ENCODE peak calls at places on chromosomes 5 and 9, in four cellular contexts. J is astrocyte, C is fibroblast of pulmonary artery, E is pancreas. X is an unnamed sample.

GRCh38 chr9:81801190-81801589 is 111.8 kb upstream of the TLE1 start:
- DNase-seq in J (peak; percentile 54), C (no peak), E (no peak), X (peak; percentile 79)

GRCh38 chr9:22208846-22209585 is 199.9 kb upstream of the CDKN2B start:
- DNase-seq in J (peak; percentile 80), C (no peak), E (no peak), X (peak; percentile 51)

GRCh38 chr5:80781356-80781755 is 126.6 kb upstream of the DHFR start:
- DNase-seq in E (no peak), C (peak; percentile 34), J (peak; percentile 69), X (no peak)

GRCh38 chr9:96084289-96084688 is 208.8 kb downstream of the ERCC6L2 start:
- DNase-seq in E (no peak), C (no peak), J (no peak), X (no peak)

GRCh38 chr5:172110921-172111873 is 76.8 kb downstream of the STK10 start:
- DNase-seq in C (peak; percentile 61), J (peak; percentile 52), E (no peak), X (peak; percentile 81)

GRCh38 chr5:83564069-83564749 is 92.7 kb downstream of the VCAN start:
- DNase-seq in J (no peak), E (no peak), C (peak; percentile 79), X (peak; percentile 62)

GRCh38 chr5:76472338-76473336 is 69.6 kb downstream of the IQGAP2 start:
- DNase-seq in C (no peak), E (no peak), J (no peak), X (no peak)

GRCh38 chr9:87180846-87181245 is 233.5 kb upstream of the GAS1 start:
- DNase-seq in J (peak; percentile 57), C (no peak), E (no peak), X (peak; percentile 70)

GRCh38 chr5:119037496-119038215 is 33.2 kb upstream of the DMXL1 start:
- DNase-seq in C (peak; percentile 37), E (no peak), J (peak; percentile 65), X (peak; percentile 20)

GRCh38 chr9:18976368-18977238 is 56.4 kb downstream of the SAXO1 start:
- DNase-seq in J (peak; percentile 96), E (no peak), C (peak; percentile 52), X (peak; percentile 88)

GRCh38 chr9:138042640-138043039 is 165.1 kb downstream of the CACNA1B start:
- DNase-seq in J (no peak), C (no peak), E (no peak), X (no peak)

GRCh38 chr5:40717281-40717680 is 37.6 kb downstream of the PTGER4 start:
- DNase-seq in C (peak; percentile 59), E (no peak), J (peak; percentile 74), X (peak; percentile 43)

GRCh38 chr9:129383005-129383414 is 204.9 kb upstream of the IER5L start:
- DNase-seq in C (no peak), J (no peak), E (peak; percentile 83), X (no peak)

GRCh38 chr9:16207161-16207560 is 654.3 kb downstream of the CCDC171 start:
- DNase-seq in C (peak; percentile 60), E (no peak), J (peak; percentile 49), X (peak; percentile 48)

GRCh38 chr5:100676807-100677631 is 141.8 kb downstream of the FAM174A start:
- DNase-seq in C (peak; percentile 60), J (peak; percentile 96), E (no peak), X (peak; percentile 3)

GRCh38 chr5:157672976-157673375 is 1.6 kb downstream of the C5orf52 start:
- DNase-seq in E (no peak), J (no peak), C (no peak), X (no peak)

DNA sequence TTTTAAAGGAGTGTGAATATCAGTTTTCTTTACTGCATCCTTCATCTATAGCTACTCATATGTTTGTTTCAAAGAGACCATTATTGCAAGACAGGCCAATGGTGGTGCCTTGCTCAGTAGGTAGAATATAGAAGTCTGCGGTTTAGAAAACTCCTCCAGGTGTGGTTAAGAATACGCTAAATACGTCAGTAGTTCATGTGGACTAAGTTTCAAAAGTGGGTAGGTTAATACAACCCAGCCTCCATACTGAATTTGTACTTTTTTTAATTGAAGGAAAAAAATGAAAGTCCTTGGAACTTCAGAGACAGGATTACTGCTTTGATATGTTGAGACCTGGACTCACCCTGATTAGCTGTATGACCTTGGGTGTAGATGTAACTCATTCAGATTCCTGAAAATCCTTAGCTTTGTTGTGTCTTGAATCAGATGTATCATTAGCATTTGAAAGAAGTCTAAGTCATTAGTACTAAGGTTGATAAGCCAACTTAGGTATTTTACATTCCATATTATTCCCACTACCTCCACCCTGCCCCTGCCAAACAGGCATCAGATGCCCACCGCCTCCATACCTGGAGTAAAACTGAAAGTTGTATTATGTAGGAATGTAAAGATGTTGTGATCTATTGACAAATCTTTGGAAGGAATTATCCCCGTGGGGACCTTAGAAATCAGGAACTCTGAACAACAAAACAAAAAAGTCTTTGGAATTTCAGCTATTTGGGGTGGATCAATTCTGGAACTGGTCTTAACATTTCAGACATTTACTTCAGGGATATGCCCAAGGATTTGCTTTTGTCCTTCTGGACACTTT is 6.1 kb downstream of the BASP1 start:
- DNase-seq in C (no peak), J (no peak), E (no peak), X (peak; percentile 32)
- TF ChIP-seq CTCF in C (no peak), J (no peak), E (no peak), X (no peak)

GRCh38 chr5:14035859-14036440 is 91.5 kb upstream of the DNAH5 start:
- DNase-seq in C (peak; percentile 97), E (no peak), J (peak; percentile 100), X (peak; percentile 94)
- H3K4me3 ChIP-seq in C (peak overlapping the region; percentile 34), E (no peak overlapping the region), J (peak overlapping the region; percentile 14), X (peak overlapping the region; percentile 42)

GRCh38 chr5:43006411-43007202 is 33.5 kb downstream of the ANXA2R start:
- DNase-seq in C (peak; percentile 85), E (no peak), J (peak; percentile 53), X (peak; percentile 78)

GRCh38 chr5:43007246-43007910 is 32.7 kb downstream of the ANXA2R start:
- DNase-seq in J (peak; percentile 83), E (peak; percentile 79), C (peak; percentile 97), X (peak; percentile 92)

GRCh38 chr5:43010956-43011355 is 29.2 kb downstream of the ANXA2R start:
- DNase-seq in E (no peak), C (peak; percentile 40), J (no peak), X (no peak)

GRCh38 chr5:43008369-43009158 is 31.6 kb downstream of the ANXA2R start:
- DNase-seq in E (peak; percentile 64), J (peak; percentile 91), C (peak; percentile 95), X (peak; percentile 94)

GRCh38 chr5:43007911-43008368 is 32.2 kb downstream of the ANXA2R start:
- DNase-seq in C (peak; percentile 82), J (peak; percentile 79), E (peak; percentile 63), X (peak; percentile 75)
- TF ChIP-seq CTCF in C (peak; percentile 0), J (no peak), E (no peak), X (peak; percentile 32)

GRCh38 chr9:116331241-116331640 is 177.7 kb downstream of the PAPPA start:
- DNase-seq in C (no peak), E (no peak), J (no peak), X (no peak)

GRCh38 chr9:116332090-116332489 is 178.5 kb downstream of the PAPPA start:
- DNase-seq in E (no peak), J (no peak), C (no peak), X (no peak)

GRCh38 chr9:116323571-116323970 is 170.0 kb downstream of the PAPPA start:
- DNase-seq in C (no peak), E (no peak), J (no peak), X (no peak)

GRCh38 chr9:116329470-116329869 is 175.9 kb downstream of the PAPPA start:
- DNase-seq in J (no peak), E (no peak), C (no peak), X (no peak)

GRCh38 chr9:116327702-116328440 is 174.3 kb downstream of the PAPPA start:
- DNase-seq in C (peak; percentile 56), E (no peak), J (peak; percentile 17), X (peak; percentile 76)
- H3K4me3 ChIP-seq in C (no peak overlapping the region), E (no peak overlapping the region), J (no peak overlapping the region), X (no peak overlapping the region)

GRCh38 chr5:32690153-32690552 is 21.0 kb upstream of the NPR3 start:
- DNase-seq in E (no peak), J (no peak), C (no peak), X (peak; percentile 8)
- TF ChIP-seq CTCF in E (no peak), J (peak; percentile 3), C (peak; percentile 34), X (peak; percentile 37)